ENCODE peak calls at places on chromosome 19, in five cellular contexts. Z is RWPE1; S is tibial nerve; A is midbrain; U is stimulated activated CD4-positive, alpha-beta T cell treated with anti-CD3 and anti-CD28 coated beads, Interleukin-1b, Interleukin-23, amount 100 ng/mL, for 24 hours. D is an unnamed sample.

GRCh38 chr19:6087074-6087506 is 23.2 kb downstream of the RFX2 start:
- DNase-seq in Z (no peak), S (no peak), A (no peak), U (no peak), D (peak)

GRCh38 chr19:45049073-45049736 is 10.4 kb downstream of the CLASRP start:
- DNase-seq in Z (no peak), S (no peak), A (no peak), U (no peak), D (peak)

GRCh38 chr19:2556221-2557092 is 80.5 kb downstream of the GADD45B start:
- DNase-seq in Z (no peak), S (no peak), A (no peak), U (no peak), D (no peak)

GRCh38 chr19:7550987-7551761 is 15.7 kb downstream of the PNPLA6 start:
- DNase-seq in Z (peak), S (no peak), A (peak), U (no peak), D (peak)

GRCh38 chr19:4650159-4650558 is 10.8 kb downstream of the TNFAIP8L1 start:
- DNase-seq in Z (no peak), S (no peak), A (no peak), U (no peak), D (no peak)

GRCh38 chr19:54188224-54188871 is 1.0 kb downstream of the MBOAT7 start:
- DNase-seq in Z (no peak), S (no peak), A (no peak), U (peak), D (peak)

GRCh38 chr19:40611900-40612698 is 10.9 kb downstream of the LTBP4 start:
- DNase-seq in Z (no peak), S (no peak), A (no peak), U (no peak), D (no peak)

GRCh38 chr19:30596268-30596667 is 224.1 kb downstream of the ZNF536 start:
- DNase-seq in Z (no peak), S (no peak), A (no peak), U (no peak), D (no peak)

GRCh38 chr19:53131732-53132131 is 978 bp downstream of the ZNF415 start:
- DNase-seq in Z (no peak), S (no peak), A (peak), U (no peak), D (no peak)

GRCh38 chr19:42386974-42387707 is 3.0 kb downstream of the CNFN start:
- DNase-seq in Z (peak), S (peak), A (no peak), U (peak), D (peak)

GRCh38 chr19:3932931-3933810 is at the start of gene NMRK2:
- DNase-seq in Z (no peak), S (no peak), A (no peak), U (no peak), D (no peak)

GRCh38 chr19:44003461-44004134 is 841 bp downstream of the ZNF230 start:
- DNase-seq in Z (peak), S (no peak), A (no peak), U (no peak), D (peak)

GRCh38 chr19:5805465-5806132 is 732 bp downstream of the NRTN start:
- DNase-seq in Z (peak), S (no peak), A (peak), U (no peak), D (peak)

GRCh38 chr19:48644839-48645651 is 942 bp downstream of the CA11 start:
- DNase-seq in Z (peak), S (peak), A (peak), U (peak), D (peak)

GRCh38 chr19:6828698-6829633 is 56.5 kb downstream of the VAV1 start:
- DNase-seq in Z (peak), S (no peak), A (no peak), U (peak), D (peak)

GRCh38 chr19:18543814-18544475 is 572 bp upstream of the FKBP8 start:
- DNase-seq in Z (peak), S (no peak), A (no peak), U (peak), D (peak)

GRCh38 chr19:23766951-23767350 is 8.3 kb upstream of the ZNF681 start:
- DNase-seq in Z (no peak), S (no peak), A (no peak), U (no peak), D (no peak)

GRCh38 chr19:10602330-10603083 is 15.4 kb upstream of the AP1M2 start:
- DNase-seq in Z (peak), S (peak), A (peak), U (peak), D (peak)

GRCh38 chr19:28284389-28284788 is 928.6 kb downstream of the UQCRFS1 start:
- DNase-seq in Z (no peak), S (no peak), A (no peak), U (no peak), D (no peak)

GRCh38 chr19:11659612-11660011 is 62.3 kb downstream of the ZNF627 start:
- DNase-seq in Z (peak), S (no peak), A (peak), U (no peak), D (no peak)

GRCh38 chr19:47446534-47447469 is 24.9 kb downstream of the SLC8A2 start:
- DNase-seq in Z (peak), S (no peak), A (no peak), U (peak), D (peak)

GRCh38 chr19:35347171-35347929 is at the start of gene FFAR1:
- DNase-seq in Z (no peak), S (no peak), A (no peak), U (peak), D (no peak)

GRCh38 chr19:15563325-15563794 is 51.7 kb upstream of the CYP4F8 start:
- DNase-seq in Z (no peak), S (no peak), A (no peak), U (no peak), D (peak)

GRCh38 chr19:33469171-33470039 is 52.2 kb downstream of the PEPD start:
- DNase-seq in Z (no peak), S (no peak), A (no peak), U (no peak), D (no peak)

GRCh38 chr19:41296323-41296935 is 13.5 kb upstream of the CCDC97 start:
- DNase-seq in Z (no peak), S (no peak), A (no peak), U (no peak), D (peak)